ENCODE peak calls at places on chromosomes 12 and 14, in nine cellular contexts. G is HCT116, S is IMR-90, D is neuronal stem cell, V is kidney, Z is mesenchymal stem cell, W is aorta, M is fibroblast of lung, H is cardiac muscle cell. X is an unnamed sample.
A peak's percentile ranks its signal among the peaks of the same experiment; 100 is the strongest.

GRCh38 chr12:104416637-104417036 is 40.1 kb upstream of the CHST11 start:
- DNase-seq in D (no peak), M (no peak), H (no peak), G (no peak), W (no peak), V (no peak), S (no peak), Z (no peak), X (no peak)

GRCh38 chr12:116977465-116978380 is 67.0 kb downstream of the FBXW8 start:
- DNase-seq in S (no peak), G (no peak), H (no peak), V (no peak), M (no peak), Z (peak; percentile 47), W (no peak), D (no peak), X (no peak)

GRCh38 chr14:77318006-77318553 is 2.6 kb downstream of the POMT2 start:
- DNase-seq in D (no peak), H (no peak), Z (no peak), G (no peak), V (no peak), M (no peak), S (no peak), W (no peak), X (no peak)

GRCh38 chr14:22339277-22339676 is 249.7 kb downstream of the DAD1 start:
- DNase-seq in M (peak; percentile 75), G (no peak), S (peak; percentile 83), D (no peak), V (no peak), W (peak; percentile 79), H (no peak), Z (peak; percentile 90), X (no peak)

GRCh38 chr12:740921-741320 is 11.5 kb upstream of the WNK1 start:
- DNase-seq in M (no peak), Z (no peak), W (no peak), H (no peak), G (no peak), V (no peak), D (no peak), S (no peak), X (no peak)

GRCh38 chr12:2447861-2448260 is 346.9 kb upstream of the FKBP4 start:
- DNase-seq in S (no peak), M (no peak), H (no peak), V (no peak), Z (no peak), D (no peak), G (no peak), W (no peak), X (no peak)

GRCh38 chr12:47717443-47718193 is 7.7 kb downstream of the ENDOU start:
- DNase-seq in S (peak; percentile 85), M (peak; percentile 62), D (peak; percentile 68), W (peak; percentile 89), G (no peak), V (peak; percentile 90), Z (peak; percentile 88), H (peak; percentile 91), X (peak; percentile 91)

GRCh38 chr14:55434805-55435174 is 5.6 kb downstream of the TBPL2 start:
- DNase-seq in Z (no peak), M (no peak), W (no peak), H (no peak), D (no peak), S (no peak), G (no peak), V (no peak), X (no peak)

GRCh38 chr14:22513066-22513812 is 75.8 kb downstream of the DAD1 start:
- DNase-seq in M (no peak), Z (no peak), G (no peak), W (no peak), S (no peak), H (no peak), D (no peak), V (no peak), X (no peak)

GRCh38 chr12:48021485-48022179 is 17.4 kb upstream of the COL2A1 start:
- DNase-seq in H (no peak), V (no peak), S (no peak), Z (no peak), M (no peak), D (no peak), G (no peak), W (no peak), X (no peak)

GRCh38 chr12:89098390-89099102 is 253.8 kb downstream of the DUSP6 start:
- DNase-seq in W (no peak), M (peak; percentile 29), G (no peak), H (peak; percentile 61), S (peak; percentile 7), D (no peak), Z (peak; percentile 40), V (peak; percentile 73), X (peak; percentile 9)

GRCh38 chr12:24705741-24706358 is 243.1 kb downstream of the BCAT1 start:
- DNase-seq in S (peak; percentile 29), D (no peak), H (no peak), V (no peak), M (peak; percentile 51), W (no peak), Z (no peak), G (no peak), X (no peak)

GRCh38 chr12:131927110-131928079 is 1.7 kb upstream of the PUS1 start:
- DNase-seq in H (no peak), G (no peak), W (no peak), M (no peak), D (no peak), V (peak; percentile 80), Z (no peak), S (no peak), X (no peak)

DNA sequence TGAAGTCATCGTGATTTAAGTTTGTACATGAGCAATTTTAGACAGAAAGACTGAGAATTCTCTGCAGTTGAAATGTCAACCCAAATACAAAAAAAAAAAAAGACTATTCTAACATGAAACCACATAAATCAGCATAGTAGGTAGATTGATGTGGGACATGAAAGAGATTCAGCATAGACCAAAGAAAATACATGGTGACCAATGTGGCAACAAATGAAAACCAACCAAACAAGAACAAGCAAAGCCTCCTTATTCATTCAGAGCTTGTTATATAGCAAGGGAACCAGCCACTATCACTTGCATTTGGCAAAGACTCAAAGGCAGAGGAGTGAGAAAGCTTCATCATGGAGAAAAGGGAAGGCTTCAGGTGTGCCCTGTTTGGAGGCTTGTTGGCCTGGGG is 144.4 kb upstream of the TMPO start:
- DNase-seq in H (no peak), M (peak; percentile 4), V (no peak), D (no peak), G (no peak), S (no peak), Z (no peak), W (no peak), X (no peak)
- H3K4me1 ChIP-seq in H (no peaks in the 10 kb centered on the region), M (no peaks in the 10 kb centered on the region), V (no peaks in the 10 kb centered on the region), D (no peaks in the 10 kb centered on the region), G (no peaks in the 10 kb centered on the region), S (no peaks in the 10 kb centered on the region), Z (no peaks in the 10 kb centered on the region), W (no peaks in the 10 kb centered on the region), X (no peaks in the 10 kb centered on the region)

GRCh38 chr14:68736519-68736918 is 56.3 kb downstream of the ZFP36L1 start:
- DNase-seq in H (peak; percentile 54), D (no peak), Z (no peak), G (no peak), S (no peak), M (no peak), W (no peak), V (no peak), X (peak; percentile 9)
- H3K27ac ChIP-seq in H (peak overlapping the region; percentile 75), D (no peak overlapping the region), Z (no peak overlapping the region), G (no peak overlapping the region), S (peak overlapping the region; percentile 39), M (no peak overlapping the region), W (peak overlapping the region; percentile 73), V (peak overlapping the region; percentile 20), X (peak overlapping the region; percentile 45)

DNA sequence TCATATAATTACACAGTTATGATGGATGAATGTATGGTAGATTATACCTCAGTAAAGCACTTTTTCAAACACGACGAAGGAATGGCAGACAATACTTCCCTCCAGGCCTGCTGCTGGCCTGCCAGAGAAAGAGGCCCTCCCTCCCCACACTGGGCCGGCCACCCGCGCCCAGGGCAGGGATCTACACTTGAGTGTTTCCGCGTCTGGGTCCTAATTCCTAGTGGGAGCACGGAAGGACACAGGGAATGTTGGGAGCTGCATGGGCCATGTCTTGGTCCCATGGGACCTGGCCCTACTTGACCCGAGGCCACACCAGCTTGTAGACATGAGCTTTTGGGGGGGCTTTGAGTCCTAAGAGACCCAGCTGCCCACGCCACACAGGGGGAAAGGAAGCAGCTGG is 52.0 kb downstream of the STX2 start:
- DNase-seq in D (no peak), G (no peak), M (no peak), V (no peak), H (no peak), W (no peak), S (no peak), Z (no peak), X (no peak)
- H3K4me1 ChIP-seq in D (peaks cover 41% of the 10 kb centered on the region), G (no peaks in the 10 kb centered on the region), M (no peaks in the 10 kb centered on the region), V (no peaks in the 10 kb centered on the region), H (no peaks in the 10 kb centered on the region), W (no peaks in the 10 kb centered on the region), S (no peaks in the 10 kb centered on the region), Z (peaks cover 11% of the 10 kb centered on the region), X (no peaks in the 10 kb centered on the region)

GRCh38 chr14:32621585-32621984 is 292.5 kb downstream of the AKAP6 start:
- DNase-seq in Z (no peak), W (no peak), D (no peak), G (no peak), H (no peak), S (no peak), V (no peak), M (no peak), X (no peak)

GRCh38 chr14:32622742-32623141 is 293.6 kb downstream of the AKAP6 start:
- DNase-seq in G (no peak), Z (no peak), H (no peak), D (no peak), W (no peak), S (no peak), M (no peak), V (no peak), X (no peak)

GRCh38 chr14:32620724-32621123 is 291.6 kb downstream of the AKAP6 start:
- DNase-seq in D (no peak), H (no peak), W (no peak), Z (no peak), G (no peak), S (peak; percentile 21), M (peak; percentile 56), V (no peak), X (no peak)

GRCh38 chr14:32625211-32625610 is 296.1 kb downstream of the AKAP6 start:
- DNase-seq in D (no peak), G (no peak), M (no peak), S (no peak), H (no peak), W (no peak), Z (no peak), V (no peak), X (no peak)

DNA sequence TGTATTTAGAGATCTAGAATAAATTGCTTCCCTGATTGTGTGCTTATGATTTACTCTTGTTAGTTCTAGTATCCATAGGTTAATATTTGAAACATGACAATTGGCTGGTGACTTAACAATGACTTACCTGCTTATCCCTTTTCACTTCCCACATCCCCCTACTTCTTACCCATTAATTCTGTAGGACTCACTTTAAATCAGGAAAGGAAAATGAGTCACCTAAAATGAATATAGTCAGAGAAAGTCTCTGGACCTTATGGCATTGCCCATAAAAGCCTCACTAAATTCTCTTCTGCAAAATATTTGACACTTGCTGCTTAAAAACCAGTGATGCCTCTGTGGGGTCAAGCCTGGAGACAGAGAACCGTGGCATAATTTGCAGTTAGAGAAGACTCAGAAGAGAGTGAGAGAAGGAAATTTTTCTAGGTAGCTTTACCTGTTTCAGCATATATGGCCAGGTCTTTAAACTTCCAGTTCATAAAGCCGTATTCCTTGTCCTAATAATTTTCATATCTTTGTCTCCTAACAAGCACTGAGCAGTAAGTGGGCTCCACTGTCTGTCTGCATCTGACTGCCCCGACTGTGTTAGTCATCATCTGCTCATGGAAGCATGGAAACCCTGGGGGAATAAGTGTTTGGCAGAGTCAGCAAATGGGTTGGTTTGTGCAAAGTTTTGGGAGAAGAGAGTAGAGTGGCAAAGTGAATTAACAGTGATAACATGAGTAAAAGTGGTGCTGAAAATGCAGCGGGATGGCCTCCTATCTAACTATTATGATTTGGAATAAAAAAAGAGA is 294.4 kb downstream of the AKAP6 start:
- DNase-seq in W (no peak), V (no peak), G (no peak), M (peak; percentile 41), S (peak; percentile 19), H (no peak), D (no peak), Z (peak; percentile 61), X (no peak)
- H3K27ac ChIP-seq in W (no peak overlapping the region), V (no peak overlapping the region), G (no peak overlapping the region), M (no peak overlapping the region), S (no peak overlapping the region), H (no peak overlapping the region), D (no peak overlapping the region), Z (peak overlapping the region; percentile 45), X (no peak overlapping the region)

X was measured in upper lobe of left lung.